ENCODE peak calls at places on chromosomes 5 and 9, in four cellular contexts. V, B, D and N are unnamed samples.

GRCh38 chr9:131469951-131470350 is 32.8 kb upstream of the POMT1 start:
- DNase-seq in V (no peak), D (no peak), B (no peak), N (no peak)

GRCh38 chr9:36820392-36820861 is 213.6 kb downstream of the PAX5 start:
- DNase-seq in V (no peak), B (no peak), D (no peak), N (no peak)

GRCh38 chr5:175752826-175753535 is 95.1 kb downstream of the HRH2 start:
- DNase-seq in B (no peak), D (no peak), V (no peak), N (no peak)

GRCh38 chr5:135625486-135625885 is 46.7 kb upstream of the CXCL14 start:
- DNase-seq in D (peak), B (no peak), V (no peak), N (no peak)

GRCh38 chr9:126471084-126471611 is 142.6 kb upstream of the LMX1B start:
- DNase-seq in D (peak), V (peak), B (no peak), N (no peak)

GRCh38 chr9:128321879-128322341 is 337 bp downstream of the TRUB2 start:
- DNase-seq in V (no peak), B (no peak), D (no peak), N (no peak)

GRCh38 chr5:93735378-93735777 is 6.0 kb downstream of the POU5F2 start:
- DNase-seq in D (no peak), B (no peak), V (peak), N (peak)

GRCh38 chr5:83844320-83845068 is 123.8 kb upstream of the HAPLN1 start:
- DNase-seq in B (no peak), V (peak), D (no peak), N (peak)

GRCh38 chr5:123107343-123108240 is 18.6 kb downstream of the PRDM6 start:
- DNase-seq in D (no peak), B (no peak), V (no peak), N (no peak)

GRCh38 chr5:119078870-119079269 is 8.0 kb downstream of the DMXL1 start:
- DNase-seq in V (peak), D (no peak), B (no peak), N (no peak)

GRCh38 chr5:178111925-178112324 is 1.4 kb upstream of the N4BP3 start:
- DNase-seq in B (no peak), D (no peak), V (no peak), N (no peak)

GRCh38 chr5:155794801-155795200 is 532.2 kb upstream of the SGCD start:
- DNase-seq in D (no peak), B (no peak), V (peak), N (no peak)

GRCh38 chr5:107808671-107809137 is 138.0 kb upstream of the EFNA5 start:
- DNase-seq in B (no peak), V (peak), D (no peak), N (no peak)

GRCh38 chr5:125176005-125176390 is 429.6 kb upstream of the ZNF608 start:
- DNase-seq in B (no peak), D (no peak), V (no peak), N (no peak)

GRCh38 chr5:122007445-122008010 is 45.8 kb downstream of the SRFBP1 start:
- DNase-seq in D (no peak), V (no peak), B (no peak), N (no peak)

GRCh38 chr5:39633057-39633456 is 208.3 kb upstream of the DAB2 start:
- DNase-seq in D (no peak), V (no peak), B (no peak), N (no peak)

GRCh38 chr5:66932446-66932845 is 264.2 kb downstream of the CD180 start:
- DNase-seq in B (no peak), D (no peak), V (no peak), N (no peak)

GRCh38 chr9:134343637-134344036 is 17.4 kb downstream of the RXRA start:
- DNase-seq in B (no peak), D (no peak), V (no peak), N (no peak)

GRCh38 chr9:85743290-85744128 is 1.8 kb upstream of the AGTPBP1 start:
- DNase-seq in V (peak), B (peak), D (peak), N (peak)

GRCh38 chr9:83327750-83328622 is 210.2 kb downstream of the FRMD3 start:
- DNase-seq in D (no peak), V (no peak), B (peak), N (no peak)

GRCh38 chr9:15354713-15355112 is 47.7 kb upstream of the TTC39B start:
- DNase-seq in B (peak), D (no peak), V (no peak), N (no peak)
- TF ChIP-seq CTCF in B (no peak), D (no peak), V (no peak), N (no peak)

DNA sequence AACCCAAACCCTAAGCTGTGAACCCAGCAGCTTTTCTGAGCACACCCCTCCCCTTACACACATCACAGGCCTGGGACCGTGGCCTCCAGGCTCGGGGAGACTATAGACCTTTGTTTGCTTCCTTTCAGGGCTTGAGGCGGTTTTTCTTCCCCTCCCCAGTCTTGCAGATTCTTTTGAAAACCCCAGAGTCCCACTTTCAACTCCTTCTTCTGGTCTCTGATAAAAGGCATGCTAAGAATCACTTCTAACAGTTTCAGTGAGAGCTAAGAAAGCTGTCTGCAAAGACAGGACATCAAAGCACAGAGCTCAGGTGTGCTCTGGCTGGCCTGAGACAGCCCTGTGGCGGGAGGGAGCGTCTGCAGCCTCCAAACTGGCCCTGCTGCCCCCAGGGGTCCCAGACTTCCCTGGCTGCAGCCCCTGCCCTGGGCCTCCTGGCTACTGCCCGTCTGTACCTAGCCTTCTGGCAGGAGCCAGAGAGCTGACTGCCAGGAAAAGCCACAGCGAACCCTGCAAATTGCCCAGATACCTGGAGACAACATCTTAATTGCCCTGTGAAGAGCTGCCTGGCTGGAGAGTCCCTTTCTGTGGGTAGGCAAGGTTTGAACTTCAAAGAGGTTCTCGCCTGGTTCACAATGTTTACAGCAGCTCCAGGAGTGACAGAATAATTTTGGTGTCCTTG is 138.9 kb downstream of the GADD45G start:
- DNase-seq in B (no peak), V (no peak), D (no peak), N (no peak)
- H3K4me3 ChIP-seq in B (no peak), V (no peak), D (no peak), N (no peak)

GRCh38 chr5:140075371-140075770 is 32.3 kb upstream of the NRG2 start:
- DNase-seq in V (no peak), D (no peak), B (peak), N (no peak)
- TF ChIP-seq CTCF in V (no peak), D (no peak), B (peak), N (no peak)

GRCh38 chr5:111929892-111930291 is 172.9 kb upstream of the NREP start:
- DNase-seq in D (no peak), B (peak), V (peak), N (peak)

GRCh38 chr5:111931658-111932057 is 174.7 kb upstream of the NREP start:
- DNase-seq in D (no peak), V (no peak), B (no peak), N (no peak)

GRCh38 chr5:111930905-111931461 is 174.0 kb upstream of the NREP start:
- DNase-seq in D (no peak), V (peak), B (no peak), N (peak)

GRCh38 chr5:111929261-111929660 is 172.3 kb upstream of the NREP start:
- DNase-seq in V (no peak), B (no peak), D (no peak), N (no peak)

GRCh38 chr5:111930407-111930806 is 173.4 kb upstream of the NREP start:
- DNase-seq in B (no peak), D (no peak), V (no peak), N (no peak)
- H3K4me3 ChIP-seq in B (no peak), D (no peak), V (no peak), N (no peak)